ENCODE peak calls at places on chromosomes 12 and 14, in five cellular contexts. O is testis; W is ovary; I is effector memory CD4-positive, alpha-beta T cell; T is GM23248. P is an unnamed sample. For H3K4me1, the result is how much of the 10 kb centered on the place peaks cover.

GRCh38 chr12:550473-551260 is 90.9 kb downstream of the B4GALNT3 start:
- DNase-seq in O (no peak), W (no peak), I (no peak), T (no peak), P (no peak)

GRCh38 chr12:119911147-119911546 is 34.0 kb upstream of the CIT start:
- DNase-seq in O (no peak), W (no peak), I (no peak), T (peak), P (no peak)

GRCh38 chr12:95343461-95344230 is 126.0 kb downstream of the VEZT start:
- DNase-seq in O (no peak), W (no peak), I (no peak), T (no peak), P (no peak)

GRCh38 chr12:110600254-110600653 is 13.7 kb upstream of the TCTN1 start:
- DNase-seq in O (no peak), W (no peak), I (no peak), T (peak), P (no peak)

GRCh38 chr12:112032292-112032691 is 19.1 kb downstream of the ERP29 start:
- DNase-seq in O (no peak), W (no peak), I (no peak), T (no peak), P (no peak)

GRCh38 chr14:104724981-104725771 is 1.1 kb downstream of the ADSS1 start:
- DNase-seq in O (peak), W (no peak), I (no peak), T (peak), P (no peak)

GRCh38 chr12:119229837-119230236 is 51.1 kb downstream of the HSPB8 start:
- DNase-seq in O (peak), W (no peak), I (no peak), T (peak), P (no peak)

GRCh38 chr12:88036368-88036965 is 7.3 kb upstream of the C12orf50 start:
- DNase-seq in O (no peak), W (no peak), I (no peak), T (peak), P (no peak)

GRCh38 chr12:95386056-95386455 is 87.9 kb upstream of the METAP2 start:
- DNase-seq in O (no peak), W (no peak), I (no peak), T (peak), P (no peak)

GRCh38 chr12:21666722-21667121 is 9.1 kb upstream of the LDHB start:
- DNase-seq in O (no peak), W (no peak), I (no peak), T (no peak), P (no peak)

GRCh38 chr12:42422785-42423184 is 96.8 kb downstream of the PPHLN1 start:
- DNase-seq in O (no peak), W (no peak), I (no peak), T (no peak), P (no peak)

GRCh38 chr14:23613242-23614070 is 22.7 kb upstream of the DHRS2 start:
- DNase-seq in O (no peak), W (no peak), I (no peak), T (no peak), P (no peak)

GRCh38 chr14:91092095-91092494 is 21.8 kb upstream of the DGLUCY start:
- DNase-seq in O (no peak), W (no peak), I (no peak), T (no peak), P (no peak)
- H3K4me1 ChIP-seq in O (under half), W (under half), I (under half), T (under half), P (under half)

GRCh38 chr12:122138616-122139015 is 35.4 kb downstream of the IL31 start:
- DNase-seq in O (no peak), W (no peak), I (no peak), T (no peak), P (no peak)

GRCh38 chr12:122139266-122139665 is 34.8 kb downstream of the IL31 start:
- DNase-seq in O (no peak), W (no peak), I (no peak), T (no peak), P (no peak)

GRCh38 chr12:122137229-122137628 is 36.8 kb downstream of the IL31 start:
- DNase-seq in O (no peak), W (no peak), I (no peak), T (no peak), P (no peak)

GRCh38 chr12:122137681-122138080 is 36.3 kb downstream of the IL31 start:
- DNase-seq in O (no peak), W (no peak), I (no peak), T (no peak), P (no peak)

DNA sequence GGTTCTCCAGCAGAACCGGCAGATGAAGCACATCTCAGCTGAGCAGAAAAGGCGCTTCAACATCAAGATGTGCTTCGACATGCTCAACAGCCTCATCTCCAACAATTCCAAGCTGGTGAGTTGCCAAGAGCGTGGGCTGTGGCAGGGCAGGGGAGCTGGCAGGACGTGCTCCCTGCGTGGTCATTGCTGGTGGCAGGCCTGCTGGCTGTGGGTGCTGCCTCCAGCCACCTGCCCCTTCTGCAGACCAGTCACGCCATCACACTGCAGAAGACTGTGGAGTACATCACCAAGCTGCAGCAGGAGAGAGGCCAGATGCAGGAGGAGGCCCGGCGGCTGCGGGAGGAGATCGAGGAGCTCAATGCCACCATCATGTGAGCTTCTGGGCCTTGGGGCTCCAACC is 35.8 kb downstream of the IL31 start:
- DNase-seq in O (peak), W (no peak), I (no peak), T (no peak), P (no peak)
- H3K4me1 ChIP-seq in O (under half), W (under half), I (under half), T (under half), P (under half)

DNA sequence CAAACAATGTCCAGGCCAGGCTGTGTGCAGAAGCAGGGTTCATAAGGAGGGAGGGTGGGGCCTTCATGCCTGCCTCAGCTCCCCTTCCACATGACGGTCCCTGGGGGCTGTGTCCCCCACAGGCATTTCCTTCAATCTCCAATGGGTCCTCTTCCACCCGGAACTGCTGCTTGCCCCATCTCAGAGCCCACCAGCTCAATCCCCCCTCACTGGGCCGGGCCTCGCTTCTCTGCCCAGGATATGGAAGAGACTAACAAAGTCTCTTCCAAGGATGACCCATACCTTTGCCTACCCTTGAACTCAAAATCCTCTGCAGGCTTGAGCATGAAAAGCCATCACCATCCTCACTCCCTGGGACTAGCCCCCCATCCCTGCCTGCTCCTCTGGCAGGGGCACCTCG is 28.4 kb upstream of the FAM181A start:
- DNase-seq in O (no peak), W (no peak), I (no peak), T (no peak), P (no peak)
- H3K4me1 ChIP-seq in O (under half), W (under half), I (under half), T (under half), P (under half)

GRCh38 chr14:75431827-75432226 is 4.0 kb downstream of the JDP2 start:
- DNase-seq in O (no peak), W (no peak), I (no peak), T (peak), P (no peak)

GRCh38 chr14:75431011-75431410 is 3.2 kb downstream of the JDP2 start:
- DNase-seq in O (no peak), W (no peak), I (no peak), T (no peak), P (no peak)

GRCh38 chr14:75430106-75430505 is 2.3 kb downstream of the JDP2 start:
- DNase-seq in O (no peak), W (no peak), I (no peak), T (peak), P (no peak)

GRCh38 chr14:75429562-75429961 is 1.7 kb downstream of the JDP2 start:
- DNase-seq in O (no peak), W (no peak), I (no peak), T (peak), P (no peak)

GRCh38 chr14:75430526-75430925 is 2.7 kb downstream of the JDP2 start:
- DNase-seq in O (peak), W (peak), I (no peak), T (peak), P (no peak)
- H3K4me1 ChIP-seq in O (under half), W (under half), I (under half), T (under half), P (under half)

DNA sequence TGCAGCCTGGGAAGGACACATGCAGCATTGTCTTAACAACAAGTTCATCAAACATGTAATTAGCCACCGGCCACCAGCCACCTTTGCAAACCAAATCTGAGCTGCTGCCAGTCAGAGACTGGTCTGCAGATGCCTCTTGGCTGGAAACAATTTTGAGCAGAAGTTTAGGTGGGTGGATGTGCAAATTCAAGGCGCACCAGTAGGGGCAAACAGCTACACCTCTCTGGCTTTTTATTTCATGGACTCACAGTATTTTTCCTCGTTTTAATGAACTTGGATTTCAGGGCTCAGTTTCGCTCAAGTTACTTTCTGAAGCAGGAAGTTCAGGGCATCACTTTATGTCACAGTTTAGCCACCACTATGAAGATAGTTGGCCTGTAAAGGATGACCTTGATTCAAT is 94.3 kb downstream of the OTX2 start:
- DNase-seq in O (no peak), W (no peak), I (no peak), T (peak), P (no peak)
- H3K4me1 ChIP-seq in O (under half), W (under half), I (under half), T (under half), P (under half)

P was measured in SJSA1.